ENCODE peak calls at places on chromosomes 7 and 10, in five cellular contexts. S, Y, N, K and I are unnamed samples.

GRCh38 chr10:93261961-93262610 is 188.4 kb downstream of the CYP26A1 start:
- DNase-seq in S (no peak), Y (no peak), N (no peak), K (no peak), I (no peak)

GRCh38 chr10:20890491-20891337 is 6.4 kb downstream of the NEBL start:
- DNase-seq in S (no peak), Y (no peak), N (peak; percentile 14), K (no peak), I (no peak)

GRCh38 chr7:144019457-144019856 is 19.3 kb downstream of the OR6B1 start:
- DNase-seq in S (no peak), Y (no peak), N (no peak), K (no peak), I (no peak)

GRCh38 chr7:106068538-106068961 is 43.6 kb downstream of the SYPL1 start:
- DNase-seq in S (no peak), Y (no peak), N (no peak), K (no peak), I (no peak)

GRCh38 chr10:100043796-100044195 is 34.0 kb upstream of the DNMBP start:
- DNase-seq in S (no peak), Y (peak; percentile 30), N (no peak), K (no peak), I (no peak)

GRCh38 chr7:75980126-75980864 is 14.1 kb downstream of the TMEM120A start:
- DNase-seq in S (no peak), Y (no peak), N (peak; percentile 28), K (no peak), I (no peak)

GRCh38 chr10:87961314-87961713 is 97.9 kb downstream of the PTEN start:
- DNase-seq in S (no peak), Y (no peak), N (no peak), K (no peak), I (no peak)

GRCh38 chr7:142553216-142553615 is 196.1 kb upstream of the PRSS1 start:
- DNase-seq in S (no peak), Y (no peak), N (no peak), K (no peak), I (no peak)

GRCh38 chr7:99551767-99552463 is at the start of gene FAM200A:
- DNase-seq in S (peak; percentile 92), Y (peak; percentile 89), N (peak; percentile 95), K (peak; percentile 90), I (peak; percentile 83)

GRCh38 chr10:124992462-124993344 is 50.8 kb downstream of the ZRANB1 start:
- DNase-seq in S (peak; percentile 51), Y (peak; percentile 64), N (peak; percentile 52), K (no peak), I (no peak)